ENCODE peak calls at places on chromosome 21, in five cellular contexts. One of them, this sample, is unnamed. For H3K4me1, the result is how much of the 10 kb centered on the place peaks cover.

GRCh38 chr21:35428041-35428400 is 378.9 kb upstream of the RUNX1 start:
- DNase-seq in A549: no peak
- DNase-seq in tibial nerve: no peak
- DNase-seq in sigmoid colon: no peak
- DNase-seq in transverse colon: no peak
- DNase-seq in this sample: no peak

GRCh38 chr21:44456207-44456914 is 1.1 kb downstream of the LRRC3 start:
- DNase-seq in transverse colon: no peak
- DNase-seq in A549: no peak
- DNase-seq in sigmoid colon: peak
- DNase-seq in tibial nerve: no peak
- DNase-seq in this sample: no peak

GRCh38 chr21:32463889-32464300 is 51.4 kb downstream of the EVA1C start:
- DNase-seq in A549: no peak
- DNase-seq in sigmoid colon: no peak
- DNase-seq in tibial nerve: no peak
- DNase-seq in transverse colon: no peak
- DNase-seq in this sample: no peak

GRCh38 chr21:37367301-37367757 is 756 bp downstream of the DYRK1A start:
- DNase-seq in transverse colon: peak
- DNase-seq in sigmoid colon: no peak
- DNase-seq in A549: no peak
- DNase-seq in tibial nerve: no peak
- DNase-seq in this sample: no peak

GRCh38 chr21:37793660-37794059 is 122.6 kb downstream of the KCNJ6 start:
- DNase-seq in transverse colon: no peak
- DNase-seq in sigmoid colon: no peak
- DNase-seq in tibial nerve: no peak
- DNase-seq in A549: no peak
- DNase-seq in this sample: no peak

GRCh38 chr21:37639756-37640155 is 273.2 kb downstream of the DYRK1A start:
- DNase-seq in sigmoid colon: no peak
- DNase-seq in transverse colon: no peak
- DNase-seq in tibial nerve: no peak
- DNase-seq in A549: no peak
- DNase-seq in this sample: no peak

GRCh38 chr21:26169611-26170470 is 729 bp downstream of the APP start:
- DNase-seq in A549: peak
- DNase-seq in tibial nerve: peak
- DNase-seq in sigmoid colon: peak
- DNase-seq in transverse colon: peak
- DNase-seq in this sample: peak

GRCh38 chr21:44869860-44870747 is 3.4 kb downstream of the PTTG1IP start:
- DNase-seq in tibial nerve: peak
- DNase-seq in transverse colon: peak
- DNase-seq in sigmoid colon: peak
- DNase-seq in A549: peak
- DNase-seq in this sample: peak

GRCh38 chr21:38804617-38805281 is 980 bp upstream of the ETS2 start:
- DNase-seq in sigmoid colon: peak
- DNase-seq in transverse colon: peak
- DNase-seq in tibial nerve: peak
- DNase-seq in A549: no peak
- DNase-seq in this sample: peak

GRCh38 chr21:35395728-35396127 is 346.6 kb upstream of the RUNX1 start:
- DNase-seq in sigmoid colon: no peak
- DNase-seq in tibial nerve: no peak
- DNase-seq in transverse colon: no peak
- DNase-seq in A549: no peak
- DNase-seq in this sample: no peak

GRCh38 chr21:32367158-32367557 is 25.7 kb downstream of the URB1 start:
- DNase-seq in sigmoid colon: no peak
- DNase-seq in transverse colon: no peak
- DNase-seq in A549: no peak
- DNase-seq in tibial nerve: peak
- DNase-seq in this sample: no peak

GRCh38 chr21:29678616-29679015 is 261.2 kb downstream of the GRIK1 start:
- DNase-seq in sigmoid colon: no peak
- DNase-seq in tibial nerve: no peak
- DNase-seq in A549: no peak
- DNase-seq in transverse colon: no peak
- DNase-seq in this sample: no peak

GRCh38 chr21:36265431-36265830 is 54.6 kb upstream of the MORC3 start:
- DNase-seq in transverse colon: no peak
- DNase-seq in A549: no peak
- DNase-seq in tibial nerve: no peak
- DNase-seq in sigmoid colon: no peak
- DNase-seq in this sample: no peak

GRCh38 chr21:34091607-34092006 is 18.2 kb downstream of the MRPS6 start:
- DNase-seq in sigmoid colon: no peak
- DNase-seq in transverse colon: no peak
- DNase-seq in tibial nerve: no peak
- DNase-seq in A549: no peak
- DNase-seq in this sample: no peak

GRCh38 chr21:33258475-33258874 is 7.7 kb upstream of the IL10RB start:
- DNase-seq in transverse colon: no peak
- DNase-seq in sigmoid colon: no peak
- DNase-seq in tibial nerve: no peak
- DNase-seq in A549: no peak
- DNase-seq in this sample: no peak

GRCh38 chr21:39313457-39314154 is at the start of gene BRWD1:
- DNase-seq in A549: peak
- DNase-seq in sigmoid colon: peak
- DNase-seq in transverse colon: peak
- DNase-seq in tibial nerve: peak
- DNase-seq in this sample: peak

GRCh38 chr21:40053007-40053406 is 185.8 kb downstream of the PCP4 start:
- DNase-seq in A549: no peak
- DNase-seq in transverse colon: peak
- DNase-seq in sigmoid colon: peak
- DNase-seq in tibial nerve: peak
- DNase-seq in this sample: no peak

GRCh38 chr21:33478858-33479678 is 706 bp downstream of the TMEM50B start:
- DNase-seq in A549: no peak
- DNase-seq in tibial nerve: no peak
- DNase-seq in sigmoid colon: no peak
- DNase-seq in transverse colon: peak
- DNase-seq in this sample: no peak

GRCh38 chr21:13937236-13937635 is 273.5 kb downstream of the LIPI start:
- DNase-seq in transverse colon: no peak
- DNase-seq in tibial nerve: no peak
- DNase-seq in sigmoid colon: no peak
- DNase-seq in A549: no peak
- DNase-seq in this sample: peak

GRCh38 chr21:38443110-38443509 is 55.2 kb downstream of the ERG start:
- DNase-seq in A549: no peak
- DNase-seq in tibial nerve: no peak
- DNase-seq in sigmoid colon: no peak
- DNase-seq in transverse colon: no peak
- DNase-seq in this sample: no peak

GRCh38 chr21:23401278-23401677 is 2206.0 kb downstream of the MRPL39 start:
- DNase-seq in sigmoid colon: no peak
- DNase-seq in tibial nerve: no peak
- DNase-seq in A549: no peak
- DNase-seq in transverse colon: no peak
- DNase-seq in this sample: no peak

GRCh38 chr21:33360871-33361602 is 36.3 kb downstream of the IFNAR1 start:
- DNase-seq in A549: peak
- DNase-seq in transverse colon: peak
- DNase-seq in sigmoid colon: peak
- DNase-seq in tibial nerve: peak
- DNase-seq in this sample: peak

GRCh38 chr21:39863111-39863510 is 4.1 kb upstream of the PCP4 start:
- DNase-seq in tibial nerve: no peak
- DNase-seq in sigmoid colon: no peak
- DNase-seq in A549: no peak
- DNase-seq in transverse colon: peak
- DNase-seq in this sample: no peak

GRCh38 chr21:35674895-35675470 is 385.3 kb downstream of the SETD4 start:
- DNase-seq in tibial nerve: no peak
- DNase-seq in A549: no peak
- DNase-seq in sigmoid colon: no peak
- DNase-seq in transverse colon: no peak
- DNase-seq in this sample: no peak

GRCh38 chr21:15208787-15209186 is 144.0 kb upstream of the NRIP1 start:
- DNase-seq in tibial nerve: no peak
- DNase-seq in transverse colon: no peak
- DNase-seq in sigmoid colon: no peak
- DNase-seq in A549: no peak
- DNase-seq in this sample: no peak

GRCh38 chr21:15209224-15209623 is 144.4 kb upstream of the NRIP1 start:
- DNase-seq in sigmoid colon: no peak
- DNase-seq in A549: no peak
- DNase-seq in transverse colon: no peak
- DNase-seq in tibial nerve: no peak
- DNase-seq in this sample: no peak

GRCh38 chr21:15212214-15212613 is 147.4 kb upstream of the NRIP1 start:
- DNase-seq in transverse colon: no peak
- DNase-seq in tibial nerve: no peak
- DNase-seq in A549: no peak
- DNase-seq in sigmoid colon: no peak
- DNase-seq in this sample: no peak

GRCh38 chr21:15211491-15212133 is 146.8 kb upstream of the NRIP1 start:
- DNase-seq in transverse colon: no peak
- DNase-seq in A549: no peak
- DNase-seq in tibial nerve: no peak
- DNase-seq in sigmoid colon: no peak
- DNase-seq in this sample: no peak

DNA sequence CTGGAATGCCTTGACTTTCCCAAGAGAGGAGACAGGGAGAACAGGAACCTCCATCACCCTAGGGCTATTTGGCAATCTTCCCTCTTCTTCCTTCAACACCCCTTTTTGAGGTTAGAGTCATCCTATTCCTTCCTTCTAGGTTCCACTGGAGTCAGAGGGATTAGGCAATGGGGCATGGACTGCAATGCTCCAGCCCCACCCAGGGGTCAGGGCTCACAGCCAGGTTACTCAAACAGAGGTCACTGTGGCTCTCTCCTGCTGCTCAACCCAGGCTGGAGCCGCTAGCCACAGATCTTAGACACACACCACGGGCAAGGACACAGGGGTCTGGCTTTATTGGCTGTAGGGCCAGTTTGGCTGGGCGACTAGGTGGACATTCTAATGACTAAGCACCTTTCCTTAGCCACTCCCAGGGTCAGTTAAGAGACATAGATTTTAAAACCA is 145.5 kb upstream of the NRIP1 start:
- DNase-seq in tibial nerve: peak
- DNase-seq in A549: peak
- DNase-seq in transverse colon: peak
- DNase-seq in sigmoid colon: peak
- DNase-seq in this sample: no peak
- TF ChIP-seq EP300 in tibial nerve: peak
- TF ChIP-seq EP300 in A549: peak
- TF ChIP-seq EP300 in transverse colon: no peak
- TF ChIP-seq EP300 in sigmoid colon: no peak
- TF ChIP-seq EP300 in this sample: no peak

DNA sequence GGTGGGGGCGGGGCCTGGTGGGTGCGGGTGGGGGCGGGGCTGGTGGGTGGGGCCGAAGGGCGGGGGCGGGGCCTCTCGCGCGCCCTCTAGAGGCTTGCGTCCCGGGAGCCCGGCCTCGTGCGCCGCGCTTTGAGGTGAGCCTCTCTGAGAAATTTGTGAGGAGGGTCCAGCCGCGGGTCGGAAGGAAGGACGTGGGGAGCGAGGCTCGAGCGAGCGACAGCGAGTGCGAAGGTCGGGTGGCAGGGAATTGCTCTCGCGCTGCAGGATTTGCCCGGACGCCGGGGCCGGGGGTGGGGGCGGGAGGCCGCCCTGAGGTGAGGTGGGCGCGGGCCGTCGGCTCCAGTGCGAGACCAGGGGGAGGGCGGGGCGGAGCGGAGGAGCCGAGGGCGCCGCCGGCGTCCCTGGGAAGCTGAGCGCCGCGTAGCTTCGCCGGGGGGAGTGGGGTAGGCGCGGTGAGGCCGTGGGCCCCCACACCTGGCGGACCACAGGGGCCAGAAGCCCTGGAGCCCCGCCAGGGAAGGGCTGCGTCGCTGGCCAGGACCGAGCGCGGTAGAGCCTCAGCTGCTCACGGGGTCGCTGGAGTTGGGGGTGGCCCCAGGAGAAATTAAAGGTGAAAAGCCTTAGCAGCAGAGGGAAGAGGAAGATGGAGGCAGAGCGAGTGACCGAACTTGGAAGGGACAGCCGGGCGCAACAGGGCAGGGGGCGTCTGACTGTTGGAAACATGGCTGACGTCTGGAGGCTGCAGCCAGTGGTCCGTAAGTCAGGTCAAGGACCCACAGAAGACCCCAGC is 754 bp upstream of the LSS start:
- DNase-seq in sigmoid colon: peak
- DNase-seq in transverse colon: no peak
- DNase-seq in A549: peak
- DNase-seq in tibial nerve: no peak
- DNase-seq in this sample: peak
- H3K4me1 ChIP-seq in sigmoid colon: under half
- H3K4me1 ChIP-seq in transverse colon: under half
- H3K4me1 ChIP-seq in A549: under half
- H3K4me1 ChIP-seq in tibial nerve: under half
- H3K4me1 ChIP-seq in this sample: under half

GRCh38 chr21:42466700-42467612 is 29.1 kb downstream of the RSPH1 start:
- DNase-seq in transverse colon: peak
- DNase-seq in sigmoid colon: no peak
- DNase-seq in tibial nerve: no peak
- DNase-seq in A549: no peak
- DNase-seq in this sample: no peak
- TF ChIP-seq EP300 in transverse colon: no peak
- TF ChIP-seq EP300 in sigmoid colon: no peak
- TF ChIP-seq EP300 in tibial nerve: no peak
- TF ChIP-seq EP300 in A549: no peak
- TF ChIP-seq EP300 in this sample: no peak

GRCh38 chr21:42658320-42659105 is 5.1 kb downstream of the PDE9A start:
- DNase-seq in transverse colon: no peak
- DNase-seq in tibial nerve: no peak
- DNase-seq in sigmoid colon: no peak
- DNase-seq in A549: no peak
- DNase-seq in this sample: no peak

GRCh38 chr21:42657676-42658319 is 4.4 kb downstream of the PDE9A start:
- DNase-seq in tibial nerve: no peak
- DNase-seq in transverse colon: no peak
- DNase-seq in A549: no peak
- DNase-seq in sigmoid colon: no peak
- DNase-seq in this sample: no peak

GRCh38 chr21:42659416-42660117 is 6.1 kb downstream of the PDE9A start:
- DNase-seq in transverse colon: no peak
- DNase-seq in sigmoid colon: no peak
- DNase-seq in A549: no peak
- DNase-seq in tibial nerve: no peak
- DNase-seq in this sample: no peak

GRCh38 chr21:42661688-42662429 is 8.4 kb downstream of the PDE9A start:
- DNase-seq in tibial nerve: no peak
- DNase-seq in A549: no peak
- DNase-seq in sigmoid colon: no peak
- DNase-seq in transverse colon: no peak
- DNase-seq in this sample: no peak

DNA sequence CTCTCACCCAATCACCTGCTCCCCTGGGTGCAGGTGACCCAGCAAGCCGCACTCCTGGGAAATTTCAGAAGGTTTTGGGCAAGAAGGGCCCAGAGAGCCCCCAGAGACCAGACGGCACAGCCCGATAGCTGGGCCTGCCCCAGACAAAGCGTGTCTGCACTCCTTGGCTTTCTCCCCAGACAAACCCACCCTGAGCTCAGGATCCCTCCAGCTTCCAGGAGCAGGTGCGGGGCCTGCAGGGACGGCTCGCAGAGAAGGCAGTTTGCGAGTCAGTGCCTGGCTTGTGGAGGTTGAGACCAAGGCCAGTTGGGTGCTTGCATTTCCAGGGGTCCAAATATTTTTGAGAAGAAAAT is 6.7 kb downstream of the PDE9A start:
- DNase-seq in transverse colon: no peak
- DNase-seq in A549: no peak
- DNase-seq in sigmoid colon: no peak
- DNase-seq in tibial nerve: no peak
- DNase-seq in this sample: no peak
- H3K4me1 ChIP-seq in transverse colon: under half
- H3K4me1 ChIP-seq in A549: under half
- H3K4me1 ChIP-seq in sigmoid colon: under half
- H3K4me1 ChIP-seq in tibial nerve: under half
- H3K4me1 ChIP-seq in this sample: under half